ENCODE peak calls at places on chromosomes 1 and 21, in six cellular contexts. C is activated CD4-positive, alpha-beta T cell treated with anti-CD3 and anti-CD28 coated beads, Interleukin-2, amount 50 U/mL, for 24 hours; H is NCI-H2081; N is GM04503; L is stromal cell of bone marrow; J is ELR. G is an unnamed sample.
A peak's percentile ranks its signal among the peaks of the same experiment; 100 is the strongest.

GRCh38 chr1:167916766-167917511 is 3.0 kb upstream of the ADCY10 start:
- DNase-seq in H (no peak), J (no peak), C (no peak), N (no peak), L (no peak), G (no peak)

GRCh38 chr1:208242829-208243521 is 1.2 kb downstream of the PLXNA2 start:
- DNase-seq in C (no peak), N (no peak), H (peak; percentile 34), J (peak; percentile 48), L (no peak), G (no peak)

GRCh38 chr1:108190686-108191416 is 9.3 kb downstream of the SLC25A24 start:
- DNase-seq in H (no peak), C (no peak), J (no peak), L (no peak), N (no peak), G (no peak)

GRCh38 chr21:29056005-29056404 is 17.4 kb downstream of the CCT8 start:
- DNase-seq in H (no peak), C (no peak), J (no peak), N (no peak), L (no peak), G (no peak)

GRCh38 chr1:220271706-220272046 is 577 bp downstream of the RAB3GAP2 start:
- DNase-seq in C (no peak), H (no peak), N (peak; percentile 14), L (no peak), J (peak; percentile 50), G (no peak)

GRCh38 chr1:32266926-32267645 is 16.0 kb downstream of the LCK start:
- DNase-seq in L (peak; percentile 38), N (no peak), C (no peak), J (peak; percentile 72), H (no peak), G (no peak)

GRCh38 chr1:246218686-246219085 is 288.4 kb downstream of the SMYD3 start:
- DNase-seq in N (no peak), J (no peak), L (no peak), C (no peak), H (no peak), G (no peak)

GRCh38 chr1:246569248-246570238 is 3.3 kb downstream of the CNST start:
- DNase-seq in N (no peak), J (peak; percentile 82), L (no peak), C (peak; percentile 20), H (peak; percentile 45), G (no peak)

GRCh38 chr1:64183985-64184440 is 19.4 kb upstream of the UBE2U start:
- DNase-seq in J (peak; percentile 70), H (no peak), L (peak; percentile 45), C (no peak), N (no peak), G (no peak)

GRCh38 chr1:120179420-120180348 is 3.4 kb upstream of the SEC22B start:
- DNase-seq in J (peak; percentile 91), H (no peak), C (no peak), L (peak; percentile 70), N (peak; percentile 24), G (no peak)

GRCh38 chr1:209587778-209588177 is 4.3 kb downstream of the CAMK1G start:
- DNase-seq in N (no peak), J (peak; percentile 97), H (no peak), L (no peak), C (no peak), G (no peak)

GRCh38 chr1:30639881-30640452 is 83.4 kb downstream of the MATN1 start:
- DNase-seq in N (no peak), J (no peak), C (no peak), H (no peak), L (no peak), G (no peak)

GRCh38 chr1:109207472-109208103 is 6.1 kb upstream of the SARS1 start:
- DNase-seq in N (no peak), C (no peak), L (no peak), J (no peak), H (no peak), G (no peak)

GRCh38 chr1:94258873-94259331 is 21.5 kb upstream of the ARHGAP29 start:
- DNase-seq in L (peak; percentile 93), C (no peak), N (peak; percentile 98), H (no peak), J (peak; percentile 91), G (no peak)

GRCh38 chr1:154353460-154353904 is 28.2 kb downstream of the ATP8B2 start:
- DNase-seq in H (no peak), C (no peak), N (peak; percentile 42), L (peak; percentile 51), J (peak; percentile 72), G (no peak)

GRCh38 chr1:14681182-14681581 is 82.7 kb downstream of the KAZN start:
- DNase-seq in H (no peak), C (no peak), L (peak; percentile 38), J (no peak), N (no peak), G (no peak)

GRCh38 chr1:62233926-62234450 is 39.3 kb downstream of the L1TD1 start:
- DNase-seq in H (no peak), C (no peak), J (no peak), L (no peak), N (no peak), G (no peak)

GRCh38 chr1:240691521-240692338 is 79.8 kb upstream of the GREM2 start:
- DNase-seq in J (peak; percentile 69), C (no peak), N (no peak), L (peak; percentile 56), H (peak; percentile 38), G (peak; percentile 6)

GRCh38 chr21:25199944-25200343 is 407.3 kb downstream of the MRPL39 start:
- DNase-seq in N (no peak), L (no peak), H (no peak), C (no peak), J (no peak), G (no peak)

GRCh38 chr1:154405762-154406571 is 824 bp downstream of the IL6R start:
- DNase-seq in L (peak; percentile 61), J (peak; percentile 81), H (no peak), C (peak; percentile 65), N (peak; percentile 49), G (peak; percentile 48)

GRCh38 chr1:182939413-182939812 is 13.6 kb downstream of the SHCBP1L start:
- DNase-seq in H (no peak), C (no peak), L (no peak), N (no peak), J (no peak), G (no peak)

GRCh38 chr1:230423261-230423660 is 2.9 kb downstream of the PGBD5 start:
- DNase-seq in L (no peak), J (no peak), N (no peak), H (no peak), C (no peak), G (no peak)

GRCh38 chr1:39410915-39411436 is 80.5 kb upstream of the BMP8A start:
- DNase-seq in C (peak; percentile 49), L (peak; percentile 89), N (peak; percentile 82), H (peak; percentile 8), J (peak; percentile 93), G (peak; percentile 62)

GRCh38 chr1:224185208-224185607 is 2.2 kb downstream of the DEGS1 start:
- DNase-seq in N (no peak), H (no peak), C (no peak), J (no peak), L (no peak), G (no peak)

GRCh38 chr1:179926494-179927205 is 28.0 kb upstream of the CEP350 start:
- DNase-seq in C (no peak), H (no peak), N (peak; percentile 50), L (peak; percentile 51), J (peak; percentile 68), G (no peak)

GRCh38 chr1:61299468-61299867 is 217.1 kb downstream of the NFIA start:
- DNase-seq in J (no peak), H (no peak), L (no peak), C (no peak), N (no peak), G (no peak)

GRCh38 chr1:31196685-31197084 is 43.0 kb downstream of the NKAIN1 start:
- DNase-seq in H (no peak), J (peak; percentile 75), C (no peak), L (peak; percentile 89), N (peak; percentile 57), G (no peak)

GRCh38 chr1:18955442-18956188 is 861 bp downstream of the IFFO2 start:
- DNase-seq in L (no peak), J (peak; percentile 52), N (no peak), C (no peak), H (no peak), G (no peak)

G was measured in nucleus accumbens.